ENCODE peak calls at places on chromosomes 7 and 10, in seven cellular contexts. T, P, W, V, G, J and M are unnamed samples.

GRCh38 chr7:135210818-135211178 is 528 bp downstream of the WDR91 start:
- DNase-seq in T (no peak), P (peak), W (no peak), V (no peak), G (no peak), J (peak), M (no peak)

GRCh38 chr10:133011883-133012282 is 69.5 kb upstream of the CFAP46 start:
- DNase-seq in T (no peak), P (no peak), W (no peak), V (no peak), G (no peak), J (no peak), M (no peak)

GRCh38 chr7:40608321-40609075 is 473.7 kb downstream of the SUGCT start:
- DNase-seq in T (no peak), P (peak), W (no peak), V (no peak), G (no peak), J (no peak), M (no peak)

GRCh38 chr10:88996927-88997326 is 6.3 kb downstream of the FAS start:
- DNase-seq in T (no peak), P (no peak), W (no peak), V (no peak), G (no peak), J (no peak), M (no peak)

GRCh38 chr7:112125250-112125649 is 80.9 kb downstream of the DOCK4 start:
- DNase-seq in T (no peak), P (no peak), W (no peak), V (no peak), G (no peak), J (no peak), M (no peak)

GRCh38 chr7:141161959-141162547 is 88.2 kb downstream of the TMEM178B start:
- DNase-seq in T (no peak), P (no peak), W (no peak), V (no peak), G (no peak), J (no peak), M (no peak)

GRCh38 chr7:50954716-50955115 is 172.0 kb upstream of the GRB10 start:
- DNase-seq in T (no peak), P (no peak), W (no peak), V (no peak), G (no peak), J (no peak), M (no peak)

GRCh38 chr10:131843089-131843595 is 57.7 kb upstream of the PPP2R2D start:
- DNase-seq in T (peak), P (no peak), W (no peak), V (no peak), G (no peak), J (no peak), M (no peak)

GRCh38 chr7:128895320-128895719 is 15.2 kb downstream of the KCP start:
- DNase-seq in T (no peak), P (no peak), W (no peak), V (no peak), G (no peak), J (no peak), M (no peak)

GRCh38 chr7:28298870-28299484 is 113.3 kb upstream of the CREB5 start:
- DNase-seq in T (no peak), P (peak), W (peak), V (no peak), G (no peak), J (peak), M (no peak)

GRCh38 chr10:131034451-131034850 is 277.1 kb downstream of the TCERG1L start:
- DNase-seq in T (no peak), P (no peak), W (no peak), V (no peak), G (no peak), J (no peak), M (no peak)

GRCh38 chr7:73567701-73568685 is 10.4 kb downstream of the TBL2 start:
- DNase-seq in T (no peak), P (no peak), W (no peak), V (no peak), G (no peak), J (no peak), M (no peak)

GRCh38 chr10:130232361-130233360 is 96.5 kb downstream of the GLRX3 start:
- DNase-seq in T (no peak), P (no peak), W (no peak), V (no peak), G (no peak), J (no peak), M (no peak)

GRCh38 chr10:30527623-30528426 is 93.8 kb downstream of the MAP3K8 start:
- DNase-seq in T (no peak), P (no peak), W (no peak), V (no peak), G (no peak), J (no peak), M (no peak)

GRCh38 chr10:79027147-79028055 is 41.4 kb upstream of the ZMIZ1 start:
- DNase-seq in T (peak), P (no peak), W (peak), V (peak), G (no peak), J (no peak), M (no peak)

GRCh38 chr10:21022821-21023220 is 125.7 kb upstream of the NEBL start:
- DNase-seq in T (no peak), P (no peak), W (no peak), V (no peak), G (no peak), J (no peak), M (no peak)

GRCh38 chr10:103977204-103977603 is 10.3 kb downstream of the SLK start:
- DNase-seq in T (no peak), P (no peak), W (no peak), V (no peak), G (no peak), J (no peak), M (no peak)

GRCh38 chr7:138000081-138000701 is 1.7 kb downstream of the CREB3L2 start:
- DNase-seq in T (no peak), P (peak), W (no peak), V (no peak), G (no peak), J (peak), M (no peak)

GRCh38 chr10:14592026-14592425 is 182.7 kb downstream of the FAM107B start:
- DNase-seq in T (no peak), P (no peak), W (no peak), V (no peak), G (no peak), J (no peak), M (no peak)

GRCh38 chr10:1255600-1255999 is 199.4 kb downstream of the WDR37 start:
- DNase-seq in T (no peak), P (no peak), W (no peak), V (no peak), G (no peak), J (no peak), M (no peak)

GRCh38 chr7:47671358-47671757 is 89.4 kb upstream of the TNS3 start:
- DNase-seq in T (no peak), P (no peak), W (no peak), V (no peak), G (no peak), J (no peak), M (no peak)

GRCh38 chr7:57423768-57424167 is 26.2 kb upstream of the ZNF716 start:
- DNase-seq in T (no peak), P (no peak), W (no peak), V (no peak), G (no peak), J (no peak), M (no peak)

GRCh38 chr7:98619450-98620321 is 2.6 kb downstream of the NPTX2 start:
- DNase-seq in T (no peak), P (peak), W (peak), V (no peak), G (no peak), J (peak), M (peak)

GRCh38 chr7:137626469-137627067 is 220.2 kb downstream of the DGKI start:
- DNase-seq in T (peak), P (peak), W (peak), V (no peak), G (no peak), J (peak), M (peak)

GRCh38 chr7:43260980-43261878 is 148.8 kb downstream of the HECW1 start:
- DNase-seq in T (peak), P (peak), W (peak), V (peak), G (peak), J (peak), M (no peak)

GRCh38 chr10:25176421-25176968 is 1.7 kb downstream of the GPR158 start:
- DNase-seq in T (no peak), P (no peak), W (no peak), V (no peak), G (no peak), J (no peak), M (no peak)

GRCh38 chr7:45909576-45909975 is 11.5 kb downstream of the IGFBP3 start:
- DNase-seq in T (no peak), P (no peak), W (no peak), V (no peak), G (no peak), J (no peak), M (no peak)

GRCh38 chr7:134502463-134502862 is 24.9 kb upstream of the AKR1B10 start:
- DNase-seq in T (no peak), P (peak), W (no peak), V (no peak), G (no peak), J (peak), M (no peak)

GRCh38 chr10:20405050-20405449 is 492.1 kb downstream of the NEBL start:
- DNase-seq in T (no peak), P (no peak), W (no peak), V (no peak), G (no peak), J (no peak), M (no peak)

GRCh38 chr10:88800152-88801125 is 2.1 kb upstream of the LIPM start:
- DNase-seq in T (no peak), P (peak), W (no peak), V (no peak), G (no peak), J (peak), M (no peak)

GRCh38 chr7:27661776-27662489 is 750 bp downstream of the HIBADH start:
- DNase-seq in T (peak), P (peak), W (peak), V (no peak), G (no peak), J (peak), M (no peak)

GRCh38 chr10:32109603-32110002 is 53.4 kb upstream of the KIF5B start:
- DNase-seq in T (no peak), P (no peak), W (no peak), V (no peak), G (no peak), J (no peak), M (no peak)

GRCh38 chr7:142231716-142232115 is 26.1 kb downstream of the PRSS58 start:
- DNase-seq in T (no peak), P (no peak), W (no peak), V (no peak), G (no peak), J (no peak), M (peak)

GRCh38 chr10:4066581-4067403 is 281.8 kb upstream of the KLF6 start:
- DNase-seq in T (no peak), P (no peak), W (no peak), V (no peak), G (no peak), J (no peak), M (no peak)

GRCh38 chr7:134771889-134772288 is 7.5 kb upstream of the CALD1 start:
- DNase-seq in T (no peak), P (no peak), W (no peak), V (no peak), G (no peak), J (no peak), M (no peak)

GRCh38 chr7:143410523-143411004 is 1.9 kb upstream of the EPHA1 start:
- DNase-seq in T (no peak), P (peak), W (no peak), V (no peak), G (no peak), J (peak), M (no peak)

GRCh38 chr10:132938472-132939329 is 3.7 kb downstream of the CFAP46 start:
- DNase-seq in T (no peak), P (peak), W (no peak), V (no peak), G (no peak), J (no peak), M (peak)

GRCh38 chr10:107653832-107654287 is 489.4 kb upstream of the SORCS1 start:
- DNase-seq in T (no peak), P (peak), W (no peak), V (no peak), G (no peak), J (peak), M (no peak)